ENCODE peak calls at places on chromosome 3, in five cellular contexts. H is endothelial cell, O is fibroblast of pulmonary artery, T is Calu3, G is cardiac muscle cell. A is an unnamed sample.

GRCh38 chr3:129059311-129059975 is 1.1 kb upstream of the GP9 start:
- DNase-seq in T (no peak), H (no peak), G (no peak), O (no peak), A (no peak)

GRCh38 chr3:102163039-102163817 is 271.6 kb upstream of the ZPLD1 start:
- DNase-seq in O (peak; percentile 95), G (peak; percentile 3), H (no peak), T (peak; percentile 65), A (no peak)

GRCh38 chr3:18249126-18249525 is 176.0 kb downstream of the SATB1 start:
- DNase-seq in G (no peak), T (no peak), H (no peak), O (no peak), A (no peak)

GRCh38 chr3:66487475-66487874 is 13.3 kb downstream of the LRIG1 start:
- DNase-seq in G (no peak), H (no peak), O (no peak), T (no peak), A (no peak)

GRCh38 chr3:61594144-61594977 is 33.0 kb downstream of the PTPRG start:
- DNase-seq in G (no peak), O (no peak), T (no peak), H (no peak), A (no peak)

GRCh38 chr3:8952130-8952529 is 11.1 kb downstream of the RAD18 start:
- DNase-seq in H (no peak), O (no peak), T (no peak), G (no peak), A (no peak)

GRCh38 chr3:126389792-126390142 is 4.9 kb upstream of the CFAP100 start:
- DNase-seq in O (no peak), T (no peak), G (no peak), H (no peak), A (no peak)

GRCh38 chr3:22939349-22939748 is 263.8 kb upstream of the UBE2E2 start:
- DNase-seq in H (no peak), G (no peak), O (peak; percentile 41), T (no peak), A (no peak)

GRCh38 chr3:84724877-84725276 is 233.9 kb upstream of the CADM2 start:
- DNase-seq in O (peak; percentile 66), H (no peak), G (no peak), T (no peak), A (no peak)

GRCh38 chr3:194592798-194593752 is 40.1 kb downstream of the TMEM44 start:
- DNase-seq in H (no peak), G (no peak), T (peak; percentile 78), O (peak; percentile 100), A (no peak)

GRCh38 chr3:72288955-72289707 is 504.2 kb upstream of the PROK2 start:
- DNase-seq in O (peak; percentile 74), H (no peak), G (peak; percentile 52), T (peak; percentile 14), A (no peak)

GRCh38 chr3:2765002-2765579 is 345.1 kb downstream of the IL5RA start:
- DNase-seq in H (no peak), O (no peak), T (peak; percentile 16), G (peak; percentile 65), A (no peak)

GRCh38 chr3:151085227-151085888 is at the start of gene MED12L:
- DNase-seq in G (peak; percentile 91), T (peak; percentile 88), O (peak; percentile 76), H (peak; percentile 83), A (peak; percentile 41)

GRCh38 chr3:168040624-168041208 is 55.0 kb downstream of the GOLIM4 start:
- DNase-seq in G (peak; percentile 77), H (peak; percentile 18), O (peak; percentile 90), T (peak; percentile 22), A (no peak)

DNA sequence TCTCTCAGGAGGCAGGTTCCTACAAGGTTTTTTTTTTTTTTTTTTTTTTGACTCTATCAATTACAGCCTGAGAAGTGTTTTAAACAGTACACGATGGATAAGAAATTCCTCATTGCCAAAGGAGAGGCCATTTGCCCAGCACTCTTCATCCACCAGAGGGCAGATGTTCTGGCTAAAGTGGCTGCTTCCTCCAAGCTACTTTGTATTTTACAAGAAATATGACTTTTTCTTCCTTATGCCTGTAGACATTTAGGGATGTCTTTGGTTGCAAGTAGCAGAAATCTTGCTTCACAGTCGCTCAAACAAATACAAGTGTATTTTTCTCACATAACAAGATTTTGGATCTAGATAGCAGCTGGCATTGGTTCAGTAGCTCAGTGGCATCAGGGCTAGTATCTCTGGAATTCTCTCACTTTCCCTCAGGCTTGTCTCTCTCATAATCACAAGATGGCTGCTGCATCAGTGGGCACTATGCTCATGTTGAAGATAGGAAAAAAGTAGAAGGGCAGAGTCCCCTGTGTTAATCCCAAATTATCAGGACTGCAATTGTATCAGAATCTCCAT is 139.1 kb upstream of the COL8A1 start:
- DNase-seq in G (peak; percentile 57), H (peak; percentile 49), O (peak; percentile 79), T (peak; percentile 56), A (no peak)
- TF ChIP-seq CTCF in G (peak; percentile 87), H (peak; percentile 72), O (peak; percentile 94), T (peak; percentile 25), A (no peak)

GRCh38 chr3:163166197-163166596 is 1669.6 kb downstream of the OTOL1 start:
- DNase-seq in G (no peak), O (no peak), T (no peak), H (no peak), A (no peak)
- TF ChIP-seq CTCF in G (no peak), O (no peak), T (no peak), H (no peak), A (no peak)

DNA sequence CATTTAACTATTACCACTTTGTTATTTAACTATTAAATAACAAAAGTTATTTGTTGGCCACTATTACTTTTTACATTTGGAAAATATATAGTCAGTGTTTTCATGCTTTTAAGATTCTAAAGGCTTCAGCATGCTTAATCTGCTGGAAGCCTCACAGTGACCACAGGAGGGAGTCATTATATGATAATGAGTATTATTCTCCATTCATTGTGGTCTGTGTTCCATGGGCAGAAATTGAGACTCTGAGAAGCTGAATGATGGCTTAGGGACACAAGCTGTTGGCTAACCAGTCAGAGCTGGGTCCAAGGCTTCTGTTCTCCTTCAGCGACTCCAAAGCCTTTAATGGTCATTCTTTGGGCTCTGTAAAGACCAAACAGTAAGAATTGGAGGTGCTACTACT is 64.7 kb downstream of the BFSP2 start:
- DNase-seq in H (no peak), G (no peak), T (peak; percentile 21), O (peak; percentile 68), A (no peak)
- TF ChIP-seq CTCF in H (no peak), G (peak; percentile 54), T (peak; percentile 22), O (peak; percentile 53), A (no peak)

DNA sequence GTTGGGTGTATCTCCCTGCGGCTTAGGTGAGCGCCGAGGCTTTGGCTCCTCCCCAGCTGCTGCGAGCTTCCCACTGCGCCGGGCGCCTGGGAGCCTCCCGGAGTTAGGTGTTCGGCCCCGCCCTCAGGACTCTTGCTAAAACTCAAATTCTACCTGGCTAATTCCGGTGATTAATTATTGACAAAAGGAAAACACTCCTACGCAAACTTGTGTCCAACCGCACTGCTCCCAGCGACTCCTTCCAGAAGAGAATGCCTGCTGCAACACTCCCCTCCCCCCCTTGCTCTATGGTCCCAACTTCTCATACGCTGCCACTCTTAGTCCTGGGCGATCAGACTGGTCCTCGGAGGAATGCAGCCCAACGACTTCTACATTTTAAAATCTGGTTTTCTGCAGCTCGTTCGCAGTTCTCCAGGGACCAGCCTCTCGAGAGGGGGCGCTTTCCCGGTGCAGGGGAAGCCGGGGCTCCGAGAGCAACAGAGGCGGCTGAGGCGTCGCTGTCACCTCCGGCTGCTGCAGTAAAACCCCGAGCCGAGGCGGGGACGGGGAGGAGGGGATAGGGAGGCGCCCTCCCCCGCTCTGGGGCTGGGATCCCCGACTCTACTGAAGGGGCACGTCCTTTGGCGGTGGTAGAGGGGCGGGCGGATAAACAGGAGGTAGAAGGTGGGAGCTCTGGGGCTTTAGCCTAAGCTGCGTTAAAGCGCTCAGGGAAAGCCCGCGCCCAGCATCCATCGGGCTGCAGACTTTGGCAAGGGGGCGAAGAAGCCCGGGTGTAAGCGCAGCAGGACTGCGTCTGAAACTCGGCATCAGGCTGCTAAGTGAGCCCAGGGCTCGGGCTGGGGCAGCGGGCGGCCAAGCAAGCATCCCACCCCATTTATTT is at the start of gene SPTSSB:
- DNase-seq in O (no peak), H (peak; percentile 56), T (peak; percentile 90), G (peak; percentile 56), A (no peak)
- TF ChIP-seq CTCF in O (no peak), H (no peak), T (peak; percentile 19), G (no peak), A (no peak)

GRCh38 chr3:171851685-171852084 is 8.5 kb downstream of the TMEM212 start:
- DNase-seq in G (no peak), H (no peak), O (peak; percentile 87), T (no peak), A (no peak)

GRCh38 chr3:171847595-171848259 is 4.6 kb downstream of the TMEM212 start:
- DNase-seq in H (no peak), T (no peak), O (no peak), G (no peak), A (no peak)

GRCh38 chr3:171850968-171851600 is 7.9 kb downstream of the TMEM212 start:
- DNase-seq in G (no peak), T (no peak), O (no peak), H (no peak), A (no peak)

GRCh38 chr3:171849632-171850323 is 6.6 kb downstream of the TMEM212 start:
- DNase-seq in O (peak; percentile 61), H (no peak), G (no peak), T (no peak), A (no peak)

GRCh38 chr3:171850324-171850697 is 7.2 kb downstream of the TMEM212 start:
- DNase-seq in H (no peak), T (no peak), G (peak; percentile 46), O (no peak), A (no peak)
- TF ChIP-seq CTCF in H (no peak), T (no peak), G (no peak), O (no peak), A (no peak)

GRCh38 chr3:141845407-141846049 is 30.9 kb upstream of the ATP1B3 start:
- DNase-seq in G (peak; percentile 10), T (no peak), H (peak; percentile 25), O (no peak), A (no peak)
- TF ChIP-seq CTCF in G (no peak), T (no peak), H (no peak), O (no peak), A (no peak)